ENCODE peak calls at places on chromosomes 5 and 9, in six cellular contexts. K is C1 segment of cervical spinal cord, E is sigmoid colon, D is memory B cell, W is COR-L47, J is neural crest cell. F is an unnamed sample.

GRCh38 chr9:129436751-129437625 is 183.9 kb downstream of the C9orf50 start:
- DNase-seq in W (no peak), J (no peak), D (no peak), K (no peak), E (peak), F (no peak)

GRCh38 chr5:176750144-176750543 is 60.2 kb upstream of the UNC5A start:
- DNase-seq in J (no peak), E (no peak), D (no peak), W (no peak), K (no peak), F (no peak)

GRCh38 chr5:173454764-173455598 is 126.8 kb upstream of the STC2 start:
- DNase-seq in K (no peak), W (no peak), J (no peak), E (peak), D (no peak), F (no peak)

GRCh38 chr9:7161469-7161868 is 403.7 kb downstream of the KDM4C start:
- DNase-seq in K (no peak), D (no peak), E (no peak), J (no peak), W (no peak), F (no peak)

GRCh38 chr5:55724276-55724675 is 12.2 kb upstream of the SLC38A9 start:
- DNase-seq in D (no peak), K (no peak), W (no peak), E (no peak), J (no peak), F (no peak)

GRCh38 chr9:9352877-9353481 is 1259.8 kb downstream of the PTPRD start:
- DNase-seq in D (no peak), W (no peak), E (no peak), J (peak), K (no peak), F (no peak)

GRCh38 chr5:137296213-137296702 is 202.9 kb downstream of the SPOCK1 start:
- DNase-seq in J (no peak), E (no peak), D (no peak), K (peak), W (no peak), F (no peak)

GRCh38 chr5:179404321-179405053 is 59.2 kb upstream of the ADAMTS2 start:
- DNase-seq in E (no peak), J (no peak), W (no peak), D (no peak), K (no peak), F (no peak)

GRCh38 chr5:168433982-168434381 is 52.3 kb upstream of the RARS1 start:
- DNase-seq in J (peak), D (no peak), E (no peak), K (peak), W (peak), F (no peak)

GRCh38 chr9:89139450-89139849 is 39.2 kb downstream of the SHC3 start:
- DNase-seq in D (no peak), J (no peak), W (no peak), E (no peak), K (no peak), F (no peak)

GRCh38 chr9:137278061-137278912 is 761 bp downstream of the TOR4A start:
- DNase-seq in W (no peak), D (no peak), K (no peak), E (no peak), J (no peak), F (no peak)

GRCh38 chr9:107337676-107338590 is 54.9 kb downstream of the RAD23B start:
- DNase-seq in D (no peak), J (no peak), K (peak), W (no peak), E (no peak), F (no peak)

GRCh38 chr5:151075698-151076331 is 5.0 kb downstream of the TNIP1 start:
- DNase-seq in K (peak), E (no peak), W (no peak), J (no peak), D (no peak), F (no peak)

GRCh38 chr5:34628373-34628772 is 27.8 kb upstream of the RAI14 start:
- DNase-seq in K (no peak), E (no peak), W (no peak), D (no peak), J (no peak), F (no peak)

GRCh38 chr9:133968428-133968827 is 23.7 kb downstream of the VAV2 start:
- DNase-seq in E (no peak), K (no peak), D (no peak), W (no peak), J (no peak), F (peak)

GRCh38 chr9:112665347-112665746 is 52.6 kb downstream of the INIP start:
- DNase-seq in K (no peak), E (no peak), J (no peak), D (no peak), W (no peak), F (no peak)

GRCh38 chr5:123125172-123125508 is 36.1 kb downstream of the PRDM6 start:
- DNase-seq in D (no peak), W (peak), J (no peak), K (no peak), E (no peak), F (no peak)

GRCh38 chr5:150648294-150649107 is 8.0 kb downstream of the SYNPO start:
- DNase-seq in J (no peak), K (no peak), W (no peak), E (no peak), D (no peak), F (no peak)

GRCh38 chr5:55226027-55226933 is 835 bp downstream of the MCIDAS start:
- DNase-seq in K (no peak), D (no peak), E (no peak), W (peak), J (peak), F (peak)

GRCh38 chr9:33908749-33909148 is 91.8 kb downstream of the UBE2R2 start:
- DNase-seq in W (no peak), D (no peak), K (no peak), J (no peak), E (no peak), F (no peak)